ENCODE peak calls at places on chromosomes 16 and 17, in six cellular contexts. W is GM12864; X is stomach; G is CD8-positive, alpha-beta T cell; R is body of pancreas; E is HFFc6. P is an unnamed sample.

GRCh38 chr17:9801505-9801904 is 10.1 kb upstream of the DHRS7C start:
- DNase-seq in X (no peak), R (no peak), W (no peak), E (no peak), G (no peak), P (no peak)

GRCh38 chr17:77212081-77212832 is 71.5 kb downstream of the SEC14L1 start:
- DNase-seq in W (no peak), E (no peak), X (no peak), G (no peak), R (no peak), P (no peak)

GRCh38 chr17:2364132-2365116 is 27.1 kb downstream of the SGSM2 start:
- DNase-seq in E (no peak), W (no peak), G (no peak), R (no peak), X (no peak), P (no peak)

GRCh38 chr16:88719267-88719932 is 13.1 kb downstream of the CTU2 start:
- DNase-seq in R (no peak), W (no peak), G (no peak), X (no peak), E (no peak), P (no peak)

GRCh38 chr16:21610006-21610544 is 10.7 kb downstream of the METTL9 start:
- DNase-seq in W (no peak), G (no peak), X (no peak), E (no peak), R (no peak), P (no peak)

GRCh38 chr17:17303010-17303846 is at the start of gene NT5M:
- DNase-seq in E (peak), X (peak), G (peak), W (no peak), R (peak), P (no peak)

GRCh38 chr17:34703533-34703932 is 124.2 kb downstream of the TMEM132E start:
- DNase-seq in R (peak), E (no peak), W (no peak), X (no peak), G (no peak), P (no peak)

GRCh38 chr17:30401097-30401496 is 22.4 kb downstream of the CPD start:
- DNase-seq in G (no peak), E (no peak), R (no peak), X (no peak), W (no peak), P (no peak)

GRCh38 chr16:67647681-67648080 is 2.7 kb downstream of the CARMIL2 start:
- DNase-seq in G (no peak), E (no peak), W (no peak), R (no peak), X (no peak), P (no peak)

GRCh38 chr16:87979352-87979751 is 28.1 kb downstream of the BANP start:
- DNase-seq in W (no peak), E (no peak), G (no peak), X (peak), R (peak), P (no peak)

DNA sequence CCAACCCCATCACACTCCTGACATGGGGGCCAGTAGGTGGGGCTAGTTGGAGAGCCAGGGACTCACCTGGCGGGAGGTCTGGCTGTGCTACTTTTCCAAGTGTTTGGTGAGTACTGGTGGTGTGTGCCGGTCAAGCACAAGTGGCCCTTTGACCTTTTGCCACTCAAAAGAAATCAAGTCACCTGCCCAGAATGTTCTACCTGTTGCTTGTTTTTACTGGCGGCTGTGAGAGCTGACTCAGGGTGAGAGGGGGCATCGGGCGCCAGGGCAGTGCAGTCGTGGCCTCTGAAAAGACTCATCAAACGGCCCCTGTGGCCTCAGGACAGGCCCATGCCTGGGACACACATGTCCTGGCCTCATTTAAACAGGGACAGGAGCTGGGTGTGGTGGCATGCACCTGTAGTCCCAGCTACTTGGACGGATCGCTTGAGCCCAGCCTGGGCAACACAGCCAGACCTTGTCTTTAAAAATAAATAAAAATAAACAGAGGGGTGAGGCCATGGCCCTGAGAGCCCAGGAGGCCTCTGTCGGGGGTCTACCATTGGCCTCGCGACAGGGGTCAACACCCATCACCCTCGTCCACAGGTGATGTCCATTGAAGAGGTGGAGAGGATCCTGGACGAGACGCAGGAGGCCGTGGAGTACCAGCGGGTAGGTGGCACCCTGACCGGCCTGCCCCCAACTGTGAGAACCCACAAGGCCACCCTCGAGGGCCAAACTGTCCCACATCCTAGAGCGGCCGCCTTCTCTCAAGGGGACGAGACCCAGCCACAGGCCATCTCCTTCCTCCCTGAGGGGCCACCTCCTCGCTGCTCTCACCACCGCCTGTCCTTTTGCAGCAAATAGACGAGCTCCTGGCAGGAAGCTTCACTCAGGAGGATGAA is 5.0 kb downstream of the CHMP6 start:
- DNase-seq in R (no peak), E (no peak), W (no peak), X (no peak), G (no peak), P (no peak)
- TF ChIP-seq CTCF in R (no peak), E (no peak), W (no peak), X (no peak), G (no peak), P (no peak)

GRCh38 chr16:12271006-12271405 is 294.5 kb downstream of the SNX29 start:
- DNase-seq in R (no peak), W (no peak), X (no peak), G (no peak), E (peak), P (no peak)
- TF ChIP-seq CTCF in R (peak), W (no peak), X (no peak), G (no peak), E (peak), P (peak)

DNA sequence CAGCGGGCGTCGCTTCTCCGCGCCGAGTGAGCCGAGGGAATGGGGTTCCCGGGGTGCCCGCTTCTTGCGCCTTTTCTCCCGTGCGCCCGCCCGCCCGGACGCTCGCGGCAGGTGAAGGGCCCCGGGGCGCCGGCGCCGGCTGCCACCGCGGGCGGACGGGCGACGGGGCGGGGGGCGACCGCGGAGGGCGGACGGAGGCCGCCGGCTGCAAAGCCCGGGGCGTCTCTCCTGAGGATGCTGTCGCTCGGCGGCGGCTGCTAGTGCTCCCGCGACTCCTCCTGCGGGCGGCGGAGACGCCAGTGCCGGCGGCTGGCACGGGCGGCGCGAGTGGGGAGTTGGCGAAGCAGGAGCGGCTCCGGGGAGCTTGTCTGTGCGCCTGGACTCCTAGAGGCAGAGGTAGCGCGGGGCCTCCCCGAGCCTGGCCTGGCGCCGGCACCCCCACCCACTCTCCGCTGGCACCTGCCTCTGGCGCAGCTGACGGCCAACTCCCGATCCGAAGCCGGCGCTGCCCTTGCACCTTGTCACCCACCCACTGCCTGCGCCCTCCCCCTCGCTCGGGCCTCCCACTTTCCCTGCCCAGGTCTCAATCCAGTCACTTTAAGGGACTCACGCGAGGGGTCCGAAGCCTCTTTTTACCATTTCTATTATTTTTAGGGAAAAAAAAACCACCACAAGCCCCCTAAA is at the start of gene FAM20A:
- DNase-seq in G (no peak), R (peak), E (no peak), W (no peak), X (peak), P (no peak)
- TF ChIP-seq CTCF in G (no peak), R (no peak), E (no peak), W (no peak), X (no peak), P (no peak)

GRCh38 chr17:7842950-7843535 is 9.0 kb downstream of the KDM6B start:
- DNase-seq in R (peak), G (peak), E (peak), X (peak), W (no peak), P (no peak)

GRCh38 chr17:7842380-7842949 is 8.4 kb downstream of the KDM6B start:
- DNase-seq in G (peak), X (peak), W (peak), R (peak), E (peak), P (no peak)

GRCh38 chr17:7841309-7841621 is 7.2 kb downstream of the KDM6B start:
- DNase-seq in G (no peak), R (no peak), W (no peak), X (no peak), E (no peak), P (no peak)

GRCh38 chr17:7840875-7841274 is 6.9 kb downstream of the KDM6B start:
- DNase-seq in X (no peak), R (no peak), W (no peak), E (no peak), G (no peak), P (no peak)

DNA sequence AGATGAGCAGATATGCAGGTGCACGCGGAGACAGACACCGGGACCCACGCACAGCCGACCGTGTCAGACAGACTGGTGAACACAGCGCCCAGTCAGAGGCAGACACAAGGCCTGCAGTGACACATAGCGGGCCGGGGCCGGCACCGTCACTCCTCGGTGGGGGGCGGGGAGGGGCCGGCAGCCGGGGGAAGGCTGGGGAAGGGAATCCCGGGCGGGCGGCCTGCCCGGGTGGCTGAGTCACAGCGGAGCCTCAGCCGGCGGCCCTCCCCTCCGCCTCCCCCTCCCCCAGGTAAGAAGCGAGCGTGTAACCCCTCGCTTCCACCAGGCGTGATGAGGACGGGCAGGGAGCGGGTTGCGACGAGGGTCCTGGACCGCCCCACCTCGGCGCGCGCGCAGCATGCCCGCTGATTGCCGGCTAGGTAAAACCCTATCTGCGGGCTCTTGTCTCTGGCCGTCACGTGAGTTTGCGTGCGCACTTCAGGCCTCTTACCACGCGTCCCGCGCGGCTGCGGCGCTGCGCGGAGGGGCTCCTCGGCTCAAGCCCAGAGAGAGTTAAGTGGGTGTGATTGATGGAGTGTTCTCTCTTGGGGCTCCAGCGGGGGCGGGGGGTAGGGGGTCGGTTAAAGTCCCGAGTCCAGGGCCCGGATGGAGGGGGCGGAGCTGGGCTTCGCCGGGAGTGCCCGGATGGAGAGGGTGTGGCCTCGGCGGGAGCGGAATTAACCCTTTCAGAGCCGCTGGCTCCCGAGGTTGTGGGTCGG is 7.8 kb downstream of the KDM6B start:
- DNase-seq in R (peak), E (peak), W (no peak), G (peak), X (peak), P (no peak)
- TF ChIP-seq CTCF in R (peak), E (peak), W (no peak), G (no peak), X (no peak), P (peak)

P was measured in AG09319.